ENCODE peak calls at places on chromosomes 4 and X, in five cellular contexts. M, I, C, T and E are unnamed samples. For H3K4me1, the result is how much of the 10 kb centered on the place peaks cover.

GRCh38 chr4:78432896-78433295 is 118.7 kb upstream of the ANXA3 start:
- DNase-seq in M (no peak), I (no peak), C (no peak), T (peak), E (no peak)

GRCh38 chrX:118847676-118848075 is 24.1 kb downstream of the ZCCHC12 start:
- DNase-seq in M (no peak), I (peak), C (no peak), T (peak), E (no peak)

GRCh38 chr4:164926301-164926700 is 49.3 kb downstream of the APELA start:
- DNase-seq in M (peak), I (no peak), C (no peak), T (peak), E (no peak)

GRCh38 chrX:74788545-74789086 is 136.6 kb downstream of the NEXMIF start:
- DNase-seq in M (no peak), I (no peak), C (no peak), T (no peak), E (no peak)

GRCh38 chr4:111678466-111678865 is 466.8 kb upstream of the FAM241A start:
- DNase-seq in M (no peak), I (peak), C (no peak), T (peak), E (no peak)

GRCh38 chrX:46327229-46328081 is 217.8 kb downstream of the ZNF674 start:
- DNase-seq in M (peak), I (peak), C (peak), T (peak), E (no peak)

GRCh38 chrX:150038977-150039599 is 100.8 kb upstream of the EOLA2 start:
- DNase-seq in M (no peak), I (no peak), C (no peak), T (no peak), E (no peak)

GRCh38 chrX:2497961-2498780 is 2.6 kb downstream of the DHRSX start:
- DNase-seq in M (no peak), I (peak), C (no peak), T (no peak), E (no peak)

GRCh38 chr4:101527186-101527585 is 179.9 kb upstream of the PPP3CA start:
- DNase-seq in M (no peak), I (no peak), C (no peak), T (peak), E (peak)

GRCh38 chr4:56234098-56234497 is 153.2 kb downstream of the AASDH start:
- DNase-seq in M (no peak), I (no peak), C (no peak), T (no peak), E (no peak)

GRCh38 chr4:56240554-56241190 is 146.6 kb downstream of the AASDH start:
- DNase-seq in M (no peak), I (no peak), C (no peak), T (no peak), E (no peak)

GRCh38 chr4:56238251-56238650 is 149.0 kb downstream of the AASDH start:
- DNase-seq in M (no peak), I (no peak), C (no peak), T (no peak), E (no peak)

GRCh38 chr4:56229947-56230346 is 157.3 kb downstream of the AASDH start:
- DNase-seq in M (no peak), I (no peak), C (no peak), T (no peak), E (no peak)

DNA sequence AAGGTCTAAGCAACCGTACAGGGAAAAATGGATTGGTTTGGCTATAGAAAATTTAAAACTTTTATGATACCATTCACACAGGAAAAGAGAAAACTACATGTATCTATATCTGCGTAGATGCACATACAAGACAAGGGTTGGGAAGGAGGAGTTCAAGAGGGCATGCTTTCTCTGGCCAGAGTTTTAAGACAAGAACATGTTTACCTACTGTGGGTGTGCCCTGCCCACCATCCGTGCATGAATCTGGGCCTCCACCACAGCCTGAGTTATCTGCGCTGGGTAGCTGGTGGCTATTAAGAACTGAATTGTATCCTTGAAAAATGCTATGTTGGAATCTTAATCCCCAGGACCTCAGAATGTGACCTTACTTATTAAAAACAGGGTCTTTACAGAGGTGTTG is 151.6 kb downstream of the AASDH start:
- DNase-seq in M (no peak), I (no peak), C (no peak), T (no peak), E (no peak)
- H3K4me1 ChIP-seq in M (under half), I (under half), C (under half), T (under half), E (under half)

GRCh38 chr4:8230033-8230432 is 30.9 kb downstream of the SH3TC1 start:
- DNase-seq in M (no peak), I (no peak), C (no peak), T (no peak), E (no peak)
- H3K4me1 ChIP-seq in M (under half), I (under half), C (under half), T (under half), E (under half)

GRCh38 chr4:40721730-40722171 is 28.0 kb upstream of the NSUN7 start:
- DNase-seq in M (no peak), I (no peak), C (no peak), T (no peak), E (no peak)
- H3K4me1 ChIP-seq in M (under half), I (under half), C (under half), T (under half), E (under half)

DNA sequence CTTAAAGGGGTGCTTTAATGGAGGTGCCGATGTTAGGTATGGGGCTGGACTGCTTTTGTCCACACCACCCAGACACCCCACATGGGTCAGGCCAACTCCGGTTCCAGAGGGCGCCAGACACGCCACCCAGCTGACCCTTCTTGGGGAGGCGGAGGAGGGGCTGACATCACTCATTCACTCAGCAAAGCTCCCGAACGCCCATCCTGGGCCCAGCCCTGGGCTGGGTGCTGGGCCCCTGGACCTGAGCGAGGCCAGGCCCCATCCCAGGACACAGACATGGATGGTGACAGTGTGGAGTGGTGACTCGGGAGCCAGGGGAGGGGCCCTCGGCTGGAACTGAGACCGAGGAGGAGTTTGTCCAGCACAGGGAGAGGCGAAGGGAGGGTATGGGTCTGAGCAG is 28.1 kb downstream of the MAN2B2 start:
- DNase-seq in M (no peak), I (no peak), C (no peak), T (no peak), E (no peak)
- H3K4me1 ChIP-seq in M (under half), I (under half), C (under half), T (under half), E (under half)

DNA sequence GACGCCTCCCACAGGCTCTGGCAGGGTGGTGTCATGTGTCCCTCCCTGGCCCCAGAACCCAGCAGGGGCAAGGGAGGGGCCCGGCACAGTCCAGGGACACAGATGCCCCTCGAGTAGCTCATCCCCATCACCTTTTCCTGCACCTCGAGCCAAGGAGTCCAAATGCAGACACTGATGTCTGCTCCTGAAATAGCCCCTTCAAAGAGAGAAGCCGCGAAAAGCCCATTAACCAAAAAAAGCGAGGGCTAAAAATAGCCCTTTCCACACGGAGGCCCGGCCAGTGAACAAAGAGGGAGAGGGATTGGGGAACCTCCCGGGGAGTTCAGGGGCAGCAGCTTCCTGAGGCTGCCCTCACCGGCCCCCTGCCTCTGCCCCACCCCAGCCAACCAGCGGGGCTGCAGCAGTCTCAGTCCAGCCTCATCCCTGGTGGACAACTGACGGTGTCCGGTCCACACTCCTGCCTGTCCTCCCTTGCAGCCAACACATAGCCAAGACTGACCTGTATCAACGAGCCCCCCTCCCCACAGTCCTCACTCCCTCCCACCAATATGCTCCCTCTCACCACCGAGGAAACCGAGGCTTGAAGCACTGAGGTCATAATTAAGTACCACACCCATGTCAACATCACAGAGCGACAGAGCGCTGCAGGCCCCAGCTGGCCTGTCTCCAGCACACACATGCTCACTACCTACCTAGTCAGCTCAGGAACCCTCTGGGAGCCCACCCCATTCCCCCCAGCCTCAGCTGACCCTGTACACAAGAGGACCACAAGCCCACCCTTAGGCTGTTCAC is 23.9 kb downstream of the WDR1 start:
- DNase-seq in M (no peak), I (no peak), C (peak), T (no peak), E (no peak)
- H3K4me1 ChIP-seq in M (under half), I (half or more), C (half or more), T (half or more), E (half or more)

GRCh38 chr4:75516144-75516543 is 1.9 kb downstream of the THAP6 start:
- DNase-seq in M (no peak), I (no peak), C (no peak), T (no peak), E (no peak)

GRCh38 chr4:75512336-75513211 is 1.6 kb downstream of the RCHY1 start:
- DNase-seq in M (peak), I (peak), C (no peak), T (peak), E (no peak)

GRCh38 chr4:75513529-75514130 is 573 bp downstream of the RCHY1 start:
- DNase-seq in M (no peak), I (peak), C (no peak), T (no peak), E (no peak)

GRCh38 chr4:75514131-75514948 is at the start of the genes RCHY1 and THAP6:
- DNase-seq in M (peak), I (peak), C (peak), T (peak), E (peak)

GRCh38 chr4:75514949-75515612 is 808 bp downstream of the THAP6 start:
- DNase-seq in M (no peak), I (no peak), C (no peak), T (peak), E (no peak)
- H3K4me1 ChIP-seq in M (under half), I (under half), C (under half), T (under half), E (under half)

GRCh38 chr4:39710098-39710896 is 12.4 kb downstream of the UBE2K start:
- DNase-seq in M (no peak), I (no peak), C (no peak), T (no peak), E (no peak)
- H3K4me1 ChIP-seq in M (under half), I (under half), C (under half), T (under half), E (under half)

GRCh38 chrX:106286053-106286650 is 118.0 kb downstream of the PWWP3B start:
- DNase-seq in M (no peak), I (no peak), C (no peak), T (peak), E (no peak)

GRCh38 chrX:106284431-106285025 is 116.4 kb downstream of the PWWP3B start:
- DNase-seq in M (no peak), I (no peak), C (no peak), T (peak), E (no peak)

GRCh38 chrX:106278951-106279350 is 110.8 kb downstream of the PWWP3B start:
- DNase-seq in M (no peak), I (no peak), C (no peak), T (peak), E (no peak)

DNA sequence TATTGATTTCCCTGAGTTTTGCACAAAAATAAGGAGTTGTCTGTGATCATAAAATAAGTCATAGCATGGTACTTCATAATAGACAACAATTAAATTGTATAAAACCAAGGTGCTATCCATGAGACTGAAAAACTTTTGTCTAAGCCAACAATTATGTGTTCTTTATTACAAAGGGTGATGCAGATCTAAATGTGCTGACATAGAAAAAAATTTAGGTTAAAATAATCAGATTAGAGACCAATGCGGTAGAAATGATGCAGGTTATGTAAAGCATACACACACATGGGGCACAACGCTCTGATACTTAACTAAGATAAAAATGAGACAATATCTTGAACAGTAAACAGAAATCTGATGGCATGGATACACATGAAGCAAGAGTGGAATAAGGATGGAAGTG is 113.3 kb downstream of the PWWP3B start:
- DNase-seq in M (no peak), I (no peak), C (no peak), T (no peak), E (no peak)
- H3K4me1 ChIP-seq in M (under half), I (under half), C (under half), T (under half), E (under half)

DNA sequence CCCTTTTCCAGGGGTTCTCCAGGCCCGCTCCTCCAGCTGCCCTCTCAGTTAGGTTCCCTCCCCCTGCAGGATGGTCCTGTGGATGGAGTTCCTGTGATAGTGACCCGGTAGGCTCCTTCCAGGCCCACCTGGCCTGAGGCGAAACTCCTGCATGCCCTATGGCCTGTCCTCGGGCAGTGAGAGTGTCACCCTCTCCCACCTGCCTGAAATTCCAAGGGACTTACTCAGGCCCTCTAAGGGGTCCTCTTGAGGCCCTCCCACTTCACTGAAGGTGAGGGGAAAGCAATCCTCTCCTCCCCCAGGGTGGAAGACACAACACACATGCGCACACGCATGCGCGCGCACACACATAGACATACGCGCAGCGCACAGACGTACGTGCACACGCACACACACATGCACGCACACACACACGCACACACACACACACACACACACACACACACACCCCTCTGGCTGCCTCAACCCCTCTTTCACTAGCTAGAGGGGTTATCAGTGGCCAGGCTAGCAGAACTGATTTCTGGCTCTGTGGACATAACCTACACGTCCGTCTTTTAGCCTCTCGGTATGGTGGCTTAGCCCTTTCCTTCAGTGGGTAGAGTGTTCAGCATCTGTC is 215.9 kb downstream of the CBR4 start:
- DNase-seq in M (no peak), I (no peak), C (no peak), T (no peak), E (no peak)
- H3K4me1 ChIP-seq in M (under half), I (under half), C (under half), T (under half), E (under half)

DNA sequence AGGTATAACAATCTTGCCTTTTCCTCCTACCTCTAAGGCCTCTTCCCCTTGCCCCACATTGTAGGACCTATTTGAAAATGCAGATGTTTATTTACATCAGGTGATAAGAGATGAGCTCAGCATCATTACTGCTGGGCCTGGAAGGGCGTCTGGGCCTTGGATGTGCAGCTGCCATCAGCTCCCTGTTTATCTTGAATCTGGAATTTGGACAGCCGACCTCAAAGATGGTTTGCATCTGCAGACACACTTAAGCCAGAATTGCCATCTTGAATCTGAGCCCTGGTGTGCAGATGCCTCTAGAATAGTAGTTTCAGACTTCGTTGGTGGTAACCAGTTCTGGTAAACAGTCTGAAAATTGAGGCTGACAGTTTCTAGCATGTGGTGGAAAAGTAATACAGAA is 59.0 kb downstream of the FAM193A start:
- DNase-seq in M (no peak), I (no peak), C (no peak), T (no peak), E (no peak)
- H3K4me1 ChIP-seq in M (under half), I (under half), C (under half), T (under half), E (under half)